ENCODE peak calls at places on chromosome 2, in four cellular contexts. U is CD8-positive, alpha-beta T cell; H is left lung; R is mammary epithelial cell. A is an unnamed sample.

GRCh38 chr2:45778720-45779171 is 127.3 kb downstream of the PRKCE start:
- DNase-seq in U (peak), H (peak), R (peak), A (peak)

GRCh38 chr2:72003796-72004195 is 143.9 kb downstream of the CYP26B1 start:
- DNase-seq in U (no peak), H (no peak), R (no peak), A (no peak)

GRCh38 chr2:206968139-206969086 is 29.1 kb downstream of the CPO start:
- DNase-seq in U (no peak), H (no peak), R (peak), A (no peak)

GRCh38 chr2:99821572-99822369 is 320.6 kb downstream of the AFF3 start:
- DNase-seq in U (no peak), H (no peak), R (peak), A (no peak)

GRCh38 chr2:170123593-170123992 is 54.4 kb upstream of the MYO3B start:
- DNase-seq in U (no peak), H (no peak), R (peak), A (peak)

GRCh38 chr2:196949116-196949515 is 22.6 kb upstream of the PGAP1 start:
- DNase-seq in U (no peak), H (no peak), R (no peak), A (no peak)

GRCh38 chr2:109290887-109291675 is 162.1 kb downstream of the SH3RF3 start:
- DNase-seq in U (no peak), H (no peak), R (no peak), A (no peak)

GRCh38 chr2:191061381-191061982 is 47.5 kb upstream of the STAT1 start:
- DNase-seq in U (no peak), H (no peak), R (no peak), A (no peak)

GRCh38 chr2:240958366-240959213 is 39.8 kb upstream of the SNED1 start:
- DNase-seq in U (no peak), H (peak), R (no peak), A (no peak)

GRCh38 chr2:44267269-44268258 is 7.7 kb upstream of the SLC3A1 start:
- DNase-seq in U (no peak), H (no peak), R (no peak), A (no peak)

GRCh38 chr2:56185101-56185581 is 1.4 kb downstream of the CCDC85A start:
- DNase-seq in U (no peak), H (peak), R (peak), A (no peak)

GRCh38 chr2:69509750-69510140 is 72.5 kb upstream of the NFU1 start:
- DNase-seq in U (no peak), H (no peak), R (no peak), A (no peak)

GRCh38 chr2:110865188-110865587 is 132.8 kb downstream of the ACOXL start:
- DNase-seq in U (no peak), H (no peak), R (no peak), A (no peak)

GRCh38 chr2:120465701-120465988 is 119.7 kb downstream of the INHBB start:
- DNase-seq in U (no peak), H (no peak), R (no peak), A (no peak)

GRCh38 chr2:191206613-191207471 is 38.4 kb upstream of the MYO1B start:
- DNase-seq in U (peak), H (no peak), R (no peak), A (no peak)

GRCh38 chr2:48391576-48391975 is 138.4 kb upstream of the STON1 start:
- DNase-seq in U (no peak), H (no peak), R (no peak), A (no peak)

GRCh38 chr2:29374823-29375222 is 259.6 kb downstream of the CLIP4 start:
- DNase-seq in U (no peak), H (no peak), R (no peak), A (no peak)

GRCh38 chr2:241019441-241020139 is 21.2 kb downstream of the SNED1 start:
- DNase-seq in U (no peak), H (no peak), R (no peak), A (no peak)

GRCh38 chr2:63692002-63692606 is 103.3 kb downstream of the MDH1 start:
- DNase-seq in U (peak), H (no peak), R (peak), A (no peak)

GRCh38 chr2:196242131-196242620 is 70.8 kb upstream of the STK17B start:
- DNase-seq in U (no peak), H (no peak), R (peak), A (no peak)

GRCh38 chr2:27752551-27753237 is 18.8 kb upstream of the MRPL33 start:
- DNase-seq in U (no peak), H (no peak), R (peak), A (no peak)

GRCh38 chr2:237283136-237283928 is 130.6 kb downstream of the COL6A3 start:
- DNase-seq in U (no peak), H (no peak), R (no peak), A (no peak)

DNA sequence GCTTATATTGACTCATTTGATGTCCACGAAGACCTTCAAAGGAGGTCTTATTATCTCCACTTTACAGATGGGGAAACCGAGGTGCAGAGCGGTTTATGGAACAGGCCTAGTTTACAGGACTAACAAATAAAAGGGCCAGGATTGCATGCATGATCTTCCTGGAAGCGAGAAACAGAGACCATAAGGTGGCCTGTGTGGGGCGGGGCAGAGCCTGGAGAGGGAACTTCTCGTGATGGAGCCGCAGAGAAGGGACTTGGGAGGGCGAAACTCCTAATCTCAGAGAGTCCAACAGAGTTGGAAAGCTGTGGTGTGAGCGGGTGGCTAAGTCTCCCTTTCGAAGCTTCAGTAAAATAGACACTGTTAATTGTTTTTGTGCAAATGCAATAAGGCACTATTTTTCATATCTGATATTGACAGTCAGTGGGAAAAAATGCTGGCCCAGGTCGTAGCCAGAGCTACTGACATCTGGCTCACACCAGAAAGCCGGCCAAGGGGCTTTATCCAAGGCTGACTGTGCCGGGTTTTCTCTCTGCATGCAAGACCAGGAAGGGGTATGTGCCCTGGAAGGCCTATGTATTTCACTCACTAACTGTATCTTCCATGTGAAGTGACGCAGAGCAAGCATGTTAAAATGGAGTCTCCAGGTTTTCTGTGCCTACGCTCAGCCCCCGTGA is 4.5 kb downstream of the INPP5D start:
- DNase-seq in U (no peak), H (no peak), R (no peak), A (no peak)
- H3K4me3 ChIP-seq in U (peak), H (no peak), R (no peak), A (no peak)

GRCh38 chr2:30456106-30456505 is 9.1 kb downstream of the LCLAT1 start:
- DNase-seq in U (no peak), H (no peak), R (no peak), A (no peak)

GRCh38 chr2:30456578-30456977 is 9.5 kb downstream of the LCLAT1 start:
- DNase-seq in U (no peak), H (no peak), R (no peak), A (no peak)

GRCh38 chr2:30455339-30455738 is 8.3 kb downstream of the LCLAT1 start:
- DNase-seq in U (no peak), H (no peak), R (no peak), A (no peak)

GRCh38 chr2:30459140-30459539 is 12.1 kb downstream of the LCLAT1 start:
- DNase-seq in U (no peak), H (no peak), R (no peak), A (no peak)

GRCh38 chr2:30457316-30457715 is 10.3 kb downstream of the LCLAT1 start:
- DNase-seq in U (no peak), H (no peak), R (no peak), A (no peak)
- H3K4me3 ChIP-seq in U (no peak), H (no peak), R (no peak), A (no peak)

DNA sequence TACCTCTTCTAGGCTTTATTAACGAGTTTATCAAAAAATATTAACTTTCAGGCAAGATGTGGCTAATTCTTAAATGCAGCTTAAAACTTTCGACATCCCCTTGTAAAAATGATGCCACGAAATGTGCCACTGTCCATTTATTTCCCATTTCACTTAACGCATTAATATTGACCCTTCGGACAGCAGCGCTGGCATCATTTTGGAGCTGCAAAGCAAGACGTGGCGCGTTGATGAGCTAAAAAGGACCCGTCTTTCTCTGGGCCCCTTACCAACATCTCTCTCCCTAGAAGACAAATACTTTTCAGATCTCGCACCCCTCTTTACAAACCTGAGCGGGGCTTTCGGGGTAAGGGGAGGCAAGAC is 367.9 kb downstream of the MTX2 start:
- DNase-seq in U (no peak), H (no peak), R (no peak), A (no peak)
- H3K4me3 ChIP-seq in U (no peak), H (peak), R (peak), A (no peak)

GRCh38 chr2:10382313-10383061 is 65.6 kb downstream of the ODC1 start:
- DNase-seq in U (peak), H (peak), R (no peak), A (no peak)
- H3K4me3 ChIP-seq in U (peak), H (no peak), R (no peak), A (no peak)

GRCh38 chr2:24828641-24829040 is 35.4 kb downstream of the CENPO start:
- DNase-seq in U (no peak), H (no peak), R (no peak), A (no peak)
- H3K4me3 ChIP-seq in U (no peak), H (no peak), R (no peak), A (no peak)

GRCh38 chr2:167187049-167187727 is 298.9 kb downstream of the XIRP2 start:
- DNase-seq in U (no peak), H (no peak), R (no peak), A (no peak)
- H3K4me3 ChIP-seq in U (no peak), H (no peak), R (no peak), A (no peak)

GRCh38 chr2:232900811-232901701 is 31.0 kb downstream of the SNORC start:
- DNase-seq in U (no peak), H (no peak), R (no peak), A (no peak)
- H3K4me3 ChIP-seq in U (no peak), H (no peak), R (no peak), A (no peak)